ENCODE peak calls at places on chromosomes 7 and 10, in seven cellular contexts. E, Y, Z, S, K, W and B are unnamed samples.
A peak's percentile ranks its signal among the peaks of the same experiment; 100 is the strongest.

GRCh38 chr10:91512458-91512857 is 102.3 kb downstream of the HECTD2 start:
- DNase-seq in E (no peak), Y (no peak), Z (no peak), S (no peak), K (no peak), W (no peak), B (no peak)

GRCh38 chr10:86647773-86648705 is 6.3 kb upstream of the OPN4 start:
- DNase-seq in E (no peak), Y (no peak), Z (no peak), S (peak; percentile 43), K (no peak), W (no peak), B (no peak)

GRCh38 chr10:52486840-52487611 is 172.9 kb downstream of the DKK1 start:
- DNase-seq in E (no peak), Y (no peak), Z (no peak), S (no peak), K (no peak), W (no peak), B (peak; percentile 91)

GRCh38 chr7:32894171-32894570 is 2.6 kb upstream of the KBTBD2 start:
- DNase-seq in E (no peak), Y (no peak), Z (no peak), S (no peak), K (no peak), W (no peak), B (no peak)

GRCh38 chr10:114648368-114648767 is 9.7 kb downstream of the ABLIM1 start:
- DNase-seq in E (no peak), Y (no peak), Z (no peak), S (no peak), K (no peak), W (no peak), B (peak; percentile 87)

GRCh38 chr10:124285587-124286527 is 132.9 kb downstream of the OAT start:
- DNase-seq in E (no peak), Y (no peak), Z (no peak), S (peak; percentile 50), K (no peak), W (peak; percentile 74), B (peak; percentile 7)

GRCh38 chr7:80224416-80224815 is 89.8 kb downstream of the GNAI1 start:
- DNase-seq in E (no peak), Y (no peak), Z (no peak), S (no peak), K (no peak), W (no peak), B (no peak)

GRCh38 chr7:155207335-155208002 is 90.2 kb upstream of the INSIG1 start:
- DNase-seq in E (no peak), Y (no peak), Z (no peak), S (no peak), K (no peak), W (peak; percentile 11), B (no peak)

GRCh38 chr7:90655566-90655965 is 59.4 kb downstream of the CDK14 start:
- DNase-seq in E (no peak), Y (no peak), Z (no peak), S (no peak), K (no peak), W (no peak), B (peak; percentile 85)

GRCh38 chr7:3899559-3899991 is 598.5 kb downstream of the SDK1 start:
- DNase-seq in E (no peak), Y (no peak), Z (no peak), S (no peak), K (no peak), W (no peak), B (no peak)